ENCODE peak calls at places on chromosomes 12 and 14, in eight cellular contexts. One of them, this sample, is unnamed.
A peak's percentile ranks its signal among the peaks of the same experiment; 100 is the strongest.

GRCh38 chr14:64522591-64523355 is 17.8 kb upstream of the HSPA2 start:
- DNase-seq in B cell: no peak
- DNase-seq in sigmoid colon: no peak
- DNase-seq in BE2C: no peak
- DNase-seq in activated B cell treated with CpG ODN at 0.5 μM for 24 hours: no peak
- DNase-seq in gastrocnemius medialis: no peak
- DNase-seq in tibial artery: no peak
- DNase-seq in right lobe of liver: no peak
- DNase-seq in this sample: no peak

GRCh38 chr14:80958258-80958657 is 2.8 kb downstream of the TSHR start:
- DNase-seq in B cell: no peak
- DNase-seq in sigmoid colon: no peak
- DNase-seq in BE2C: no peak
- DNase-seq in activated B cell treated with CpG ODN at 0.5 μM for 24 hours: no peak
- DNase-seq in gastrocnemius medialis: no peak
- DNase-seq in tibial artery: no peak
- DNase-seq in right lobe of liver: no peak
- DNase-seq in this sample: no peak

GRCh38 chr12:28156804-28157203 is 33.5 kb upstream of the CCDC91 start:
- DNase-seq in B cell: no peak
- DNase-seq in sigmoid colon: no peak
- DNase-seq in BE2C: no peak
- DNase-seq in activated B cell treated with CpG ODN at 0.5 μM for 24 hours: no peak
- DNase-seq in gastrocnemius medialis: no peak
- DNase-seq in tibial artery: no peak
- DNase-seq in right lobe of liver: no peak
- DNase-seq in this sample: no peak

GRCh38 chr14:103179078-103179477 is 55.8 kb downstream of the TNFAIP2 start:
- DNase-seq in B cell: no peak
- DNase-seq in sigmoid colon: peak; percentile 5
- DNase-seq in BE2C: no peak
- DNase-seq in activated B cell treated with CpG ODN at 0.5 μM for 24 hours: no peak
- DNase-seq in gastrocnemius medialis: no peak
- DNase-seq in tibial artery: no peak
- DNase-seq in right lobe of liver: no peak
- DNase-seq in this sample: no peak

GRCh38 chr12:98532687-98533304 is 17.4 kb downstream of the TMPO start:
- DNase-seq in B cell: peak; percentile 26
- DNase-seq in sigmoid colon: no peak
- DNase-seq in BE2C: no peak
- DNase-seq in activated B cell treated with CpG ODN at 0.5 μM for 24 hours: no peak
- DNase-seq in gastrocnemius medialis: no peak
- DNase-seq in tibial artery: no peak
- DNase-seq in right lobe of liver: no peak
- DNase-seq in this sample: peak; percentile 54

GRCh38 chr14:61569783-61570182 is 125.5 kb upstream of the HIF1A start:
- DNase-seq in B cell: no peak
- DNase-seq in sigmoid colon: peak; percentile 76
- DNase-seq in BE2C: no peak
- DNase-seq in activated B cell treated with CpG ODN at 0.5 μM for 24 hours: no peak
- DNase-seq in gastrocnemius medialis: peak; percentile 44
- DNase-seq in tibial artery: peak; percentile 53
- DNase-seq in right lobe of liver: peak; percentile 51
- DNase-seq in this sample: peak; percentile 96

GRCh38 chr12:120481022-120481767 is 11.6 kb upstream of the SRSF9 start:
- DNase-seq in B cell: no peak
- DNase-seq in sigmoid colon: no peak
- DNase-seq in BE2C: no peak
- DNase-seq in activated B cell treated with CpG ODN at 0.5 μM for 24 hours: no peak
- DNase-seq in gastrocnemius medialis: no peak
- DNase-seq in tibial artery: no peak
- DNase-seq in right lobe of liver: no peak
- DNase-seq in this sample: no peak

GRCh38 chr14:22829661-22830328 is at the start of gene MRPL52:
- DNase-seq in B cell: peak; percentile 88
- DNase-seq in sigmoid colon: peak; percentile 94
- DNase-seq in BE2C: peak; percentile 91
- DNase-seq in activated B cell treated with CpG ODN at 0.5 μM for 24 hours: peak; percentile 76
- DNase-seq in gastrocnemius medialis: peak; percentile 86
- DNase-seq in tibial artery: peak; percentile 90
- DNase-seq in right lobe of liver: peak; percentile 91
- DNase-seq in this sample: peak; percentile 88

GRCh38 chr12:130253866-130254265 is 83.8 kb upstream of the PIWIL1 start:
- DNase-seq in B cell: no peak
- DNase-seq in sigmoid colon: no peak
- DNase-seq in BE2C: no peak
- DNase-seq in activated B cell treated with CpG ODN at 0.5 μM for 24 hours: no peak
- DNase-seq in gastrocnemius medialis: no peak
- DNase-seq in tibial artery: no peak
- DNase-seq in right lobe of liver: no peak
- DNase-seq in this sample: no peak

GRCh38 chr12:44544018-44544417 is 332.1 kb downstream of the NELL2 start:
- DNase-seq in B cell: no peak
- DNase-seq in sigmoid colon: no peak
- DNase-seq in BE2C: no peak
- DNase-seq in activated B cell treated with CpG ODN at 0.5 μM for 24 hours: no peak
- DNase-seq in gastrocnemius medialis: no peak
- DNase-seq in tibial artery: no peak
- DNase-seq in right lobe of liver: no peak
- DNase-seq in this sample: no peak

GRCh38 chr12:100827901-100828520 is 33.4 kb downstream of the ANO4 start:
- DNase-seq in B cell: no peak
- DNase-seq in sigmoid colon: no peak
- DNase-seq in BE2C: peak; percentile 21
- DNase-seq in activated B cell treated with CpG ODN at 0.5 μM for 24 hours: no peak
- DNase-seq in gastrocnemius medialis: no peak
- DNase-seq in tibial artery: no peak
- DNase-seq in right lobe of liver: no peak
- DNase-seq in this sample: no peak

GRCh38 chr14:58598028-58598850 is 39.5 kb upstream of the DACT1 start:
- DNase-seq in B cell: no peak
- DNase-seq in sigmoid colon: no peak
- DNase-seq in BE2C: no peak
- DNase-seq in activated B cell treated with CpG ODN at 0.5 μM for 24 hours: no peak
- DNase-seq in gastrocnemius medialis: no peak
- DNase-seq in tibial artery: no peak
- DNase-seq in right lobe of liver: no peak
- DNase-seq in this sample: no peak

GRCh38 chr12:33438890-33439586 is 581 bp downstream of the SYT10 start:
- DNase-seq in B cell: no peak
- DNase-seq in sigmoid colon: no peak
- DNase-seq in BE2C: no peak
- DNase-seq in activated B cell treated with CpG ODN at 0.5 μM for 24 hours: no peak
- DNase-seq in gastrocnemius medialis: no peak
- DNase-seq in tibial artery: no peak
- DNase-seq in right lobe of liver: no peak
- DNase-seq in this sample: no peak

GRCh38 chr12:2334291-2335088 is 281.7 kb downstream of the CACNA1C start:
- DNase-seq in B cell: no peak
- DNase-seq in sigmoid colon: no peak
- DNase-seq in BE2C: no peak
- DNase-seq in activated B cell treated with CpG ODN at 0.5 μM for 24 hours: no peak
- DNase-seq in gastrocnemius medialis: no peak
- DNase-seq in tibial artery: no peak
- DNase-seq in right lobe of liver: no peak
- DNase-seq in this sample: no peak

GRCh38 chr12:18158774-18159557 is 69.0 kb upstream of the RERGL start:
- DNase-seq in B cell: no peak
- DNase-seq in sigmoid colon: no peak
- DNase-seq in BE2C: peak; percentile 62
- DNase-seq in activated B cell treated with CpG ODN at 0.5 μM for 24 hours: no peak
- DNase-seq in gastrocnemius medialis: no peak
- DNase-seq in tibial artery: no peak
- DNase-seq in right lobe of liver: no peak
- DNase-seq in this sample: peak; percentile 42

GRCh38 chr12:14514154-14514842 is 53.4 kb downstream of the PLBD1 start:
- DNase-seq in B cell: no peak
- DNase-seq in sigmoid colon: no peak
- DNase-seq in BE2C: no peak
- DNase-seq in activated B cell treated with CpG ODN at 0.5 μM for 24 hours: no peak
- DNase-seq in gastrocnemius medialis: no peak
- DNase-seq in tibial artery: no peak
- DNase-seq in right lobe of liver: no peak
- DNase-seq in this sample: peak; percentile 57

GRCh38 chr14:61048640-61049039 is 67.6 kb downstream of the SLC38A6 start:
- DNase-seq in B cell: no peak
- DNase-seq in sigmoid colon: no peak
- DNase-seq in BE2C: no peak
- DNase-seq in activated B cell treated with CpG ODN at 0.5 μM for 24 hours: no peak
- DNase-seq in gastrocnemius medialis: no peak
- DNase-seq in tibial artery: peak; percentile 38
- DNase-seq in right lobe of liver: no peak
- DNase-seq in this sample: no peak

GRCh38 chr12:121898287-121898686 is 9.7 kb downstream of the PSMD9 start:
- DNase-seq in B cell: no peak
- DNase-seq in sigmoid colon: no peak
- DNase-seq in BE2C: no peak
- DNase-seq in activated B cell treated with CpG ODN at 0.5 μM for 24 hours: no peak
- DNase-seq in gastrocnemius medialis: no peak
- DNase-seq in tibial artery: no peak
- DNase-seq in right lobe of liver: no peak
- DNase-seq in this sample: no peak

GRCh38 chr12:121893901-121894540 is 5.4 kb downstream of the PSMD9 start:
- DNase-seq in B cell: no peak
- DNase-seq in sigmoid colon: no peak
- DNase-seq in BE2C: no peak
- DNase-seq in activated B cell treated with CpG ODN at 0.5 μM for 24 hours: no peak
- DNase-seq in gastrocnemius medialis: no peak
- DNase-seq in tibial artery: no peak
- DNase-seq in right lobe of liver: no peak
- DNase-seq in this sample: no peak

GRCh38 chr12:121892673-121893561 is 4.3 kb downstream of the PSMD9 start:
- DNase-seq in B cell: no peak
- DNase-seq in sigmoid colon: no peak
- DNase-seq in BE2C: no peak
- DNase-seq in activated B cell treated with CpG ODN at 0.5 μM for 24 hours: no peak
- DNase-seq in gastrocnemius medialis: no peak
- DNase-seq in tibial artery: no peak
- DNase-seq in right lobe of liver: no peak
- DNase-seq in this sample: no peak

GRCh38 chr12:121889267-121889624 is 656 bp downstream of the PSMD9 start:
- DNase-seq in B cell: no peak
- DNase-seq in sigmoid colon: no peak
- DNase-seq in BE2C: no peak
- DNase-seq in activated B cell treated with CpG ODN at 0.5 μM for 24 hours: no peak
- DNase-seq in gastrocnemius medialis: no peak
- DNase-seq in tibial artery: no peak
- DNase-seq in right lobe of liver: no peak
- DNase-seq in this sample: no peak

DNA sequence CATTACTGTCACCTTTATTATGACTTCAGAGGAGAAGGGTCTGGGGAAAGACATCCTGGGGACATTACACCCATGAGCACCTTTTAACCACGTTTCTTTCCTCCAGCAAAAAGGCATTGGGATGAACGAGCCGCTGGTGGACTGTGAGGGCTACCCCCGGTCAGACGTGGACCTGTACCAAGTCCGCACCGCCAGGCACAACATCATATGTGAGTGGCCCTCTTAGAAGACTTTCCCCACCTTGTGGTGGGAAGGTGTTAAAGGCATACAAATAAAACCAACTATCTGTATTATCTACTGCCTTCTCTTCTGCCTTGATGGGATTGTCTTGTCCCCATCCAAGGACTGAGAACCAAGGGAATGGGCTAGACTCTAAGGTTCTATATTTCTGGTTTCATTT is 6.0 kb downstream of the PSMD9 start:
- DNase-seq in B cell: no peak
- DNase-seq in sigmoid colon: peak; percentile 69
- DNase-seq in BE2C: peak; percentile 37
- DNase-seq in activated B cell treated with CpG ODN at 0.5 μM for 24 hours: no peak
- DNase-seq in gastrocnemius medialis: no peak
- DNase-seq in tibial artery: no peak
- DNase-seq in right lobe of liver: no peak
- DNase-seq in this sample: no peak
- TF ChIP-seq CTCF in B cell: no peak
- TF ChIP-seq CTCF in sigmoid colon: peak; percentile 16
- TF ChIP-seq CTCF in BE2C: peak; percentile 44
- TF ChIP-seq CTCF in activated B cell treated with CpG ODN at 0.5 μM for 24 hours: no peak
- TF ChIP-seq CTCF in gastrocnemius medialis: no peak
- TF ChIP-seq CTCF in tibial artery: no peak
- TF ChIP-seq CTCF in right lobe of liver: no peak
- TF ChIP-seq CTCF in this sample: no peak

DNA sequence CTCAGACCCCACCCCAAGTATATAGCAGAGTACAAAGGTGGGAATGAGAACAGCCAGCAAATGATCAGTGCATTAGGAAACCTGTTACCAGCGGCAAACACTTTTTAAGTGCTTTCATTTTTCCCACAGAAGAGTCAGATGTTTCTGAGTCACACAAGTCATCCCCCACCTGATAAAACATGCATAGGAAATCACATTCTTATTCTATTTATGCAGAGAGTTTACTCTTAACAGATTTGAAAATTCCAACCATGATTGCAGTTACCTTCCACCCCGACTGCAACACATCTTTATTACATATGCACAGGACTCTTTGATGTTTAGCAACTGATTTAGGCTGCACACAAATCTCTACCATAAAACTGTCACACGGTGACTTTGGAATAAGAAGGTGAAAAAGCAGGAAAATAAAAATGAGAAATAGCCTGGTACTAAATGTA is 236.4 kb downstream of the PAWR start:
- DNase-seq in B cell: no peak
- DNase-seq in sigmoid colon: no peak
- DNase-seq in BE2C: no peak
- DNase-seq in activated B cell treated with CpG ODN at 0.5 μM for 24 hours: no peak
- DNase-seq in gastrocnemius medialis: no peak
- DNase-seq in tibial artery: no peak
- DNase-seq in right lobe of liver: no peak
- DNase-seq in this sample: no peak
- TF ChIP-seq CTCF in B cell: no peak
- TF ChIP-seq CTCF in sigmoid colon: no peak
- TF ChIP-seq CTCF in BE2C: no peak
- TF ChIP-seq CTCF in activated B cell treated with CpG ODN at 0.5 μM for 24 hours: no peak
- TF ChIP-seq CTCF in gastrocnemius medialis: no peak
- TF ChIP-seq CTCF in tibial artery: no peak
- TF ChIP-seq CTCF in right lobe of liver: no peak
- TF ChIP-seq CTCF in this sample: no peak

GRCh38 chr12:99619389-99620158 is 28.0 kb upstream of the GARIN6 start:
- DNase-seq in B cell: no peak
- DNase-seq in sigmoid colon: no peak
- DNase-seq in BE2C: peak; percentile 8
- DNase-seq in activated B cell treated with CpG ODN at 0.5 μM for 24 hours: no peak
- DNase-seq in gastrocnemius medialis: no peak
- DNase-seq in tibial artery: no peak
- DNase-seq in right lobe of liver: peak; percentile 49
- DNase-seq in this sample: peak; percentile 30
- TF ChIP-seq CTCF in B cell: peak; percentile 50
- TF ChIP-seq CTCF in sigmoid colon: no peak
- TF ChIP-seq CTCF in BE2C: peak; percentile 68
- TF ChIP-seq CTCF in activated B cell treated with CpG ODN at 0.5 μM for 24 hours: no peak
- TF ChIP-seq CTCF in gastrocnemius medialis: no peak
- TF ChIP-seq CTCF in tibial artery: peak; percentile 8
- TF ChIP-seq CTCF in right lobe of liver: peak; percentile 66
- TF ChIP-seq CTCF in this sample: peak; percentile 68

DNA sequence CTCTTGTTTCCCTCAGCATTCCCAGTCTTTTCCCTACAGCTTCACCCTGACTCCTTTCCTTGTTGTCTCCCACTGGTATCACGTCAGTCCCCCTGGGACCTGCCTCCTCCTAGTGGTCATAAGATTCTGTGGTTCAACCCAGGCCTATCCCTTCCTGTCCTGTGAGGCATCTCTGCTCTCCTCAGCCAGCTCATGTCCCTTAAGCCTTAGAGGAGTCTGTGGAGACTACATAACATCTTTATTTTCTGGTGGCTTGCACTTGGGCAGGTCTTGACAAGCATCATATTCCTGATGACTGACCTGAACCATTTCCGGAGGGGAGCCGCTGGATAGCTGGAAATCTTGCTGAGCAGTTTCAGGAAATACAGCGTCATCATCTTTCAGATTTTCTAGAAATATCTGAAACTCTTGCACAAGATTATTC is 698 bp downstream of the C12orf71 start:
- DNase-seq in B cell: no peak
- DNase-seq in sigmoid colon: no peak
- DNase-seq in BE2C: peak; percentile 12
- DNase-seq in activated B cell treated with CpG ODN at 0.5 μM for 24 hours: no peak
- DNase-seq in gastrocnemius medialis: no peak
- DNase-seq in tibial artery: no peak
- DNase-seq in right lobe of liver: no peak
- DNase-seq in this sample: no peak
- TF ChIP-seq CTCF in B cell: no peak
- TF ChIP-seq CTCF in sigmoid colon: no peak
- TF ChIP-seq CTCF in BE2C: peak; percentile 23
- TF ChIP-seq CTCF in activated B cell treated with CpG ODN at 0.5 μM for 24 hours: no peak
- TF ChIP-seq CTCF in gastrocnemius medialis: no peak
- TF ChIP-seq CTCF in tibial artery: no peak
- TF ChIP-seq CTCF in right lobe of liver: no peak
- TF ChIP-seq CTCF in this sample: no peak

This sample was measured in HL-60.